ENCODE peak calls at places on chromosomes 1 and 21, in six cellular contexts. P is non-pigmented ciliary epithelial cell; X is HuH-7.5; N is activated T-helper 9 cell treated with anti-CD3 and anti-CD28 coated beads, Interleukin-2, amount 50 U/mL, for 16 hours; E is NCI-H446 treated with DMSO at 0.1 percent for 48 hours; R is stimulated activated CD8-positive, alpha-beta memory T cell treated with anti-CD3 and anti-CD28 coated beads, Interleukin-12 subunit alpha, Interleukin-12 subunit beta, amount 100 ng/mL, for 1 hour. C is an unnamed sample.

GRCh38 chr1:248897412-248898337 is 8.4 kb upstream of the PGBD2 start:
- DNase-seq in N (no peak), X (no peak), P (no peak), R (no peak), E (no peak), C (no peak)

GRCh38 chr1:212514782-212515181 is 82.1 kb downstream of the NENF start:
- DNase-seq in N (no peak), E (no peak), X (no peak), P (no peak), R (no peak), C (no peak)

GRCh38 chr1:5662362-5663126 is 329.7 kb downstream of the NPHP4 start:
- DNase-seq in N (no peak), E (no peak), R (no peak), X (no peak), P (no peak), C (no peak)

GRCh38 chr1:152442765-152443164 is 28.7 kb upstream of the CRNN start:
- DNase-seq in N (no peak), E (no peak), R (no peak), P (no peak), X (no peak), C (no peak)

GRCh38 chr1:54046671-54047383 is 6.2 kb downstream of the TMEM59 start:
- DNase-seq in R (no peak), E (no peak), N (no peak), X (no peak), P (no peak), C (peak; percentile 22)

GRCh38 chr21:16536661-16537359 is 807.0 kb downstream of the USP25 start:
- DNase-seq in P (no peak), X (no peak), R (no peak), E (no peak), N (no peak), C (no peak)

GRCh38 chr1:205972491-205973168 is 29.4 kb upstream of the SLC26A9 start:
- DNase-seq in E (no peak), X (no peak), R (no peak), N (no peak), P (no peak), C (no peak)

GRCh38 chr1:91736146-91736998 is 149.6 kb downstream of the TGFBR3 start:
- DNase-seq in P (no peak), N (no peak), X (no peak), E (no peak), R (no peak), C (no peak)

GRCh38 chr1:23617019-23617418 is 57.7 kb upstream of the ID3 start:
- DNase-seq in E (no peak), X (no peak), N (no peak), P (no peak), R (no peak), C (no peak)

GRCh38 chr1:234760303-234760723 is 150.3 kb upstream of the IRF2BP2 start:
- DNase-seq in E (no peak), R (no peak), P (no peak), N (no peak), X (no peak), C (no peak)

GRCh38 chr1:232982238-232982944 is 32.0 kb downstream of the NTPCR start:
- DNase-seq in N (no peak), R (no peak), X (no peak), P (no peak), E (no peak), C (no peak)

GRCh38 chr1:204431310-204432184 is 19.9 kb upstream of the PPP1R15B start:
- DNase-seq in P (peak; percentile 60), E (peak; percentile 56), R (peak; percentile 66), N (peak; percentile 68), X (peak; percentile 66), C (no peak)

GRCh38 chr1:159473335-159473734 is 33.8 kb downstream of the OR10J1 start:
- DNase-seq in N (no peak), P (peak; percentile 4), R (no peak), E (no peak), X (no peak), C (no peak)

GRCh38 chr1:39689635-39690034 is 1.6 kb downstream of the HPCAL4 start:
- DNase-seq in R (no peak), X (no peak), P (no peak), E (no peak), N (no peak), C (no peak)

GRCh38 chr1:93814059-93814794 is 64.8 kb downstream of the DNTTIP2 start:
- DNase-seq in E (peak; percentile 79), X (peak; percentile 27), N (peak; percentile 8), R (no peak), P (no peak), C (peak; percentile 74)